ENCODE peak calls at places on chromosomes 7 and 10, in nine cellular contexts. M is ureter; W is islet precursor cell; L is stimulated activated CD4-positive, alpha-beta T cell treated with anti-CD3 and anti-CD28 coated beads, Interleukin-4, amount 100 ng/mL, for 4 hours; P is progenitor cell of endocrine pancreas; H is H9; E is stimulated activated CD8-positive, alpha-beta memory T cell treated with anti-CD3 and anti-CD28 coated beads, Interleukin-7, amount 100 ng/mL, for 4 hours; T is heart right ventricle; V is mesenchymal stem cell. X is an unnamed sample.

GRCh38 chr10:100895896-100896295 is 16.9 kb upstream of the SLF2 start:
- DNase-seq in M (peak; percentile 28), W (peak; percentile 35), L (no peak), P (no peak), H (no peak), E (no peak), T (no peak), V (no peak), X (no peak)

GRCh38 chr10:44788147-44788819 is 122.9 kb upstream of the TMEM72 start:
- DNase-seq in M (no peak), W (peak; percentile 70), L (no peak), P (no peak), H (no peak), E (no peak), T (no peak), V (no peak), X (no peak)

GRCh38 chr10:1149793-1150637 is 93.8 kb downstream of the WDR37 start:
- DNase-seq in M (no peak), W (no peak), L (no peak), P (no peak), H (no peak), E (no peak), T (no peak), V (no peak), X (no peak)

GRCh38 chr10:118832242-118832651 is 77.5 kb upstream of the CACUL1 start:
- DNase-seq in M (peak; percentile 66), W (no peak), L (no peak), P (no peak), H (no peak), E (no peak), T (peak; percentile 57), V (no peak), X (no peak)

GRCh38 chr7:22628112-22628511 is 98.9 kb upstream of the IL6 start:
- DNase-seq in M (no peak), W (no peak), L (no peak), P (no peak), H (no peak), E (no peak), T (no peak), V (no peak), X (no peak)

GRCh38 chr10:31749293-31749692 is 179.3 kb downstream of the ARHGAP12 start:
- DNase-seq in M (no peak), W (peak; percentile 58), L (no peak), P (no peak), H (no peak), E (no peak), T (no peak), V (no peak), X (no peak)

GRCh38 chr10:52215745-52216361 is 98.2 kb upstream of the DKK1 start:
- DNase-seq in M (peak; percentile 55), W (no peak), L (no peak), P (peak; percentile 30), H (no peak), E (peak; percentile 2), T (no peak), V (peak; percentile 86), X (no peak)

GRCh38 chr7:30797294-30798040 is 26.2 kb downstream of the MINDY4 start:
- DNase-seq in M (no peak), W (no peak), L (no peak), P (no peak), H (no peak), E (no peak), T (no peak), V (peak; percentile 22), X (no peak)

GRCh38 chr10:112335866-112336265 is 38.0 kb upstream of the ACSL5 start:
- DNase-seq in M (no peak), W (no peak), L (no peak), P (no peak), H (no peak), E (no peak), T (no peak), V (no peak), X (no peak)

GRCh38 chr10:133270204-133270603 is 6.5 kb downstream of the ADAM8 start:
- DNase-seq in M (no peak), W (no peak), L (no peak), P (no peak), H (no peak), E (no peak), T (no peak), V (no peak), X (no peak)

GRCh38 chr7:115198143-115198542 is 276.2 kb downstream of the MDFIC start:
- DNase-seq in M (no peak), W (no peak), L (no peak), P (no peak), H (no peak), E (no peak), T (no peak), V (no peak), X (no peak)

GRCh38 chr10:30701471-30702173 is 72.1 kb upstream of the LYZL2 start:
- DNase-seq in M (no peak), W (no peak), L (peak; percentile 71), P (no peak), H (no peak), E (peak; percentile 59), T (no peak), V (peak; percentile 62), X (peak; percentile 39)

GRCh38 chr7:137760111-137760510 is 86.7 kb downstream of the DGKI start:
- DNase-seq in M (no peak), W (no peak), L (no peak), P (no peak), H (peak; percentile 50), E (no peak), T (no peak), V (no peak), X (no peak)

GRCh38 chr7:137094-137861 is 55.1 kb upstream of the FAM20C start:
- DNase-seq in M (peak; percentile 29), W (no peak), L (no peak), P (no peak), H (no peak), E (no peak), T (no peak), V (no peak), X (no peak)

GRCh38 chr10:22244001-22244400 is 26.2 kb upstream of the EBLN1 start:
- DNase-seq in M (no peak), W (no peak), L (peak; percentile 7), P (no peak), H (peak; percentile 43), E (no peak), T (no peak), V (no peak), X (no peak)

GRCh38 chr7:94252971-94253370 is 141.7 kb upstream of the COL1A2 start:
- DNase-seq in M (no peak), W (no peak), L (no peak), P (no peak), H (no peak), E (no peak), T (no peak), V (peak; percentile 21), X (no peak)

GRCh38 chr7:30445770-30446169 is 32.8 kb downstream of the NOD1 start:
- DNase-seq in M (peak; percentile 67), W (peak; percentile 44), L (peak; percentile 60), P (no peak), H (no peak), E (peak; percentile 66), T (peak; percentile 64), V (peak; percentile 58), X (peak; percentile 73)

GRCh38 chr10:24351883-24352778 is 143.2 kb downstream of the KIAA1217 start:
- DNase-seq in M (no peak), W (no peak), L (no peak), P (no peak), H (no peak), E (no peak), T (no peak), V (no peak), X (no peak)

GRCh38 chr7:138974103-138974502 is 7.1 kb downstream of the KIAA1549 start:
- DNase-seq in M (no peak), W (no peak), L (no peak), P (no peak), H (no peak), E (no peak), T (no peak), V (no peak), X (no peak)

GRCh38 chr10:73772280-73773151 is 9.3 kb upstream of the CHCHD1 start:
- DNase-seq in M (peak; percentile 82), W (peak; percentile 89), L (peak; percentile 78), P (peak; percentile 48), H (peak; percentile 83), E (peak; percentile 57), T (peak; percentile 83), V (peak; percentile 87), X (peak; percentile 92)

GRCh38 chr10:91987397-91988037 is 63.9 kb downstream of the BTAF1 start:
- DNase-seq in M (no peak), W (no peak), L (no peak), P (no peak), H (no peak), E (no peak), T (no peak), V (peak; percentile 67), X (no peak)

GRCh38 chr7:44162785-44163395 is 21.8 kb upstream of the MYL7 start:
- DNase-seq in M (no peak), W (peak; percentile 84), L (no peak), P (no peak), H (no peak), E (no peak), T (no peak), V (no peak), X (no peak)

GRCh38 chr10:81093056-81093455 is 555.4 kb downstream of the SH2D4B start:
- DNase-seq in M (no peak), W (peak; percentile 49), L (no peak), P (no peak), H (no peak), E (no peak), T (no peak), V (no peak), X (no peak)

GRCh38 chr7:105791926-105792325 is 84.5 kb downstream of the ATXN7L1 start:
- DNase-seq in M (peak; percentile 70), W (peak; percentile 76), L (no peak), P (no peak), H (peak; percentile 50), E (no peak), T (no peak), V (no peak), X (no peak)

GRCh38 chr7:143381427-143382125 is 431 bp downstream of the ZYX start:
- DNase-seq in M (peak; percentile 82), W (peak; percentile 46), L (no peak), P (no peak), H (peak; percentile 28), E (no peak), T (peak; percentile 86), V (peak; percentile 73), X (no peak)

GRCh38 chr10:88385601-88386203 is 197.4 kb downstream of the RNLS start:
- DNase-seq in M (peak; percentile 69), W (no peak), L (peak; percentile 34), P (no peak), H (peak; percentile 25), E (no peak), T (peak; percentile 13), V (no peak), X (peak; percentile 74)

GRCh38 chr7:25359471-25360059 is 131.3 kb upstream of the NPVF start:
- DNase-seq in M (no peak), W (no peak), L (no peak), P (no peak), H (no peak), E (no peak), T (no peak), V (peak; percentile 86), X (no peak)

GRCh38 chr7:11168622-11169170 is 195.0 kb downstream of the PHF14 start:
- DNase-seq in M (no peak), W (no peak), L (no peak), P (no peak), H (no peak), E (no peak), T (no peak), V (no peak), X (no peak)